ENCODE peak calls at places on chromosomes 1 and 21, in eight cellular contexts. B, M, K, I, A, J, C and P are unnamed samples.

GRCh38 chr1:199307865-199308264 is 669.0 kb downstream of the PTPRC start:
- DNase-seq in B (no peak), M (no peak), K (no peak), I (no peak), A (no peak), J (no peak), C (no peak), P (no peak)

GRCh38 chr1:93313026-93313425 is 32.7 kb upstream of the DR1 start:
- DNase-seq in B (peak), M (no peak), K (no peak), I (no peak), A (no peak), J (no peak), C (no peak), P (no peak)

GRCh38 chr1:111164151-111164550 is 24.1 kb downstream of the CEPT1 start:
- DNase-seq in B (no peak), M (no peak), K (no peak), I (no peak), A (no peak), J (no peak), C (no peak), P (no peak)

GRCh38 chr1:208238710-208239517 is 5.3 kb downstream of the PLXNA2 start:
- DNase-seq in B (no peak), M (no peak), K (no peak), I (no peak), A (peak), J (peak), C (peak), P (no peak)

GRCh38 chr1:111576547-111576946 is 43.0 kb upstream of the RAP1A start:
- DNase-seq in B (no peak), M (no peak), K (no peak), I (no peak), A (no peak), J (peak), C (no peak), P (no peak)

GRCh38 chr1:172477741-172478140 is 33.9 kb upstream of the PIGC start:
- DNase-seq in B (no peak), M (no peak), K (no peak), I (no peak), A (no peak), J (no peak), C (no peak), P (no peak)

GRCh38 chr1:62210960-62211359 is 16.3 kb downstream of the L1TD1 start:
- DNase-seq in B (no peak), M (no peak), K (no peak), I (no peak), A (no peak), J (no peak), C (no peak), P (no peak)

GRCh38 chr1:39569034-39569433 is 7.6 kb downstream of the PABPC4 start:
- DNase-seq in B (no peak), M (no peak), K (no peak), I (no peak), A (no peak), J (no peak), C (no peak), P (no peak)

GRCh38 chr1:185735667-185736105 is 1.5 kb downstream of the HMCN1 start:
- DNase-seq in B (no peak), M (no peak), K (no peak), I (no peak), A (no peak), J (no peak), C (peak), P (no peak)

GRCh38 chr1:223297800-223298199 is 66.2 kb downstream of the SUSD4 start:
- DNase-seq in B (no peak), M (no peak), K (no peak), I (no peak), A (no peak), J (no peak), C (no peak), P (no peak)

GRCh38 chr1:169931795-169932195 is 38.1 kb upstream of the SCYL3 start:
- DNase-seq in B (no peak), M (no peak), K (no peak), I (no peak), A (peak), J (no peak), C (peak), P (peak)

GRCh38 chr1:206479164-206480125 is 9.2 kb downstream of the IKBKE start:
- DNase-seq in B (peak), M (peak), K (no peak), I (peak), A (peak), J (peak), C (peak), P (peak)

GRCh38 chr1:19645544-19646252 is 1.6 kb downstream of the NBL1 start:
- DNase-seq in B (no peak), M (no peak), K (no peak), I (no peak), A (no peak), J (no peak), C (peak), P (no peak)

GRCh38 chr1:67166196-67166595 is at the start of gene IL23R:
- DNase-seq in B (no peak), M (no peak), K (no peak), I (no peak), A (no peak), J (no peak), C (no peak), P (no peak)

GRCh38 chr21:45126085-45126687 is 51.8 kb downstream of the ADARB1 start:
- DNase-seq in B (no peak), M (no peak), K (no peak), I (no peak), A (no peak), J (no peak), C (no peak), P (no peak)

GRCh38 chr21:45830720-45831366 is 150.7 kb upstream of the COL6A1 start:
- DNase-seq in B (no peak), M (no peak), K (no peak), I (no peak), A (no peak), J (no peak), C (no peak), P (no peak)

GRCh38 chr1:215636258-215636965 is 69.3 kb downstream of the KCTD3 start:
- DNase-seq in B (no peak), M (peak), K (no peak), I (no peak), A (peak), J (peak), C (peak), P (peak)

DNA sequence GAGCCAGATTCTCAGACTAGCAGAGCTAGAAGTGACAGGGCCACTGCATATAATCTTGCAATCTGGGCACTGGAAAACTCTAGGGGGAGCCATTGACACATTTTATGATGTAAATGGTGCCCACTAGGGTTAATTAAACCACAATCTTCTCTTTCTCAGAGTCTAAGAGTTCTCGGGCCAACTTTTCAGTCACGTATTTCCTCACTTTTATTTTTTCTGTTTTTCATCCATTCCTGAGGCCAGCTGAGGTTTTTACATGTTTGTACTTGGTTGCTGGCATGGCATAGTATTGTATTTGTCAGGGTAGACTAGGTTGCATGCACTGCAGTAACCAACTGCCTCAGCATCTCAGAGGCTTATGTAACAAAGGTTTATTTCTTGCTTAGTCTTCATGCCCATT is 138.2 kb downstream of the ZNF326 start:
- DNase-seq in B (no peak), M (no peak), K (peak), I (peak), A (peak), J (no peak), C (peak), P (no peak)
- TF ChIP-seq CTCF in B (no peak), M (peak), K (peak), I (peak), A (peak), J (peak), C (peak), P (peak)

GRCh38 chr1:151993734-151994496 is at the start of gene S100A10:
- DNase-seq in B (peak), M (no peak), K (no peak), I (peak), A (peak), J (peak), C (peak), P (peak)

GRCh38 chr1:151990856-151991198 is 2.8 kb downstream of the S100A10 start:
- DNase-seq in B (peak), M (no peak), K (no peak), I (no peak), A (peak), J (peak), C (peak), P (no peak)

GRCh38 chr1:151991663-151992344 is 1.9 kb downstream of the S100A10 start:
- DNase-seq in B (no peak), M (no peak), K (no peak), I (no peak), A (no peak), J (no peak), C (peak), P (no peak)

GRCh38 chr1:151993084-151993733 is 450 bp downstream of the S100A10 start:
- DNase-seq in B (no peak), M (no peak), K (no peak), I (no peak), A (peak), J (no peak), C (peak), P (no peak)

DNA sequence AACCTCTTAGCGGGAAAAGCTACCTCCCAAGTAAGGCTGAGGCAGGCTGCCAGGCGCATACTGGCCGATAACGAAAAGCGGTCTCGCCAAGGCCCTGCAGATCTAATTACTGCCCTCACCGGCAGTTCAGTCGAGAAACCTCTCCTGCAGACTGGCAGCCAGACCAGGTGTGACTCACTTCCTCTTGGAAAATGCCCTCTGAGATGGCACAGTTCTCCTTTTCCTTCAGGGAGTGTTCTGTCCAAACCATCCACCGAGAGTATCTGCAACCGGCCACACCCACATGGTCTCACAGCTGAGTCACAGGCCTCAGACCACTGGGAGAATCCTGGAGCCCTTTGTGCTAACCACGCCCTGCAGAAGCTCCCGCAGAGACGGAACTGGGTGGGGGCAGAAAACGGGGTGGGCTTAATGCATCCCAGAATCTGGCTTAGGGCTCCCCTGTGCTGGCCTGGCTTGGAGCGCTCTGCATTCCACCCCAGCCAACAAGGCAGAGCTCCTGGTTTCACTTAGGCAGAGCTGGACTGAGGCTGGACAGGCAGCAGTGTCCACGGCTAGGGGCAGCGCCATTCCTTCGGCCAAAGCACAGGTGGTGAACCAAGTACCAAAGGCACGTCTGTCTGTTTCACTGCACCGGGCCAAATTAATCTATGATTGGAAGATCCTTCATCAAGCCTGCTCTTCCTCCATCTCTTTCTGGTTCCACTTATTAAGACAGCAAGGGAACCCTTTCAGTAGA is 1.1 kb downstream of the S100A10 start:
- DNase-seq in B (peak), M (peak), K (peak), I (no peak), A (peak), J (peak), C (peak), P (peak)
- TF ChIP-seq CTCF in B (no peak), M (no peak), K (no peak), I (no peak), A (no peak), J (no peak), C (no peak), P (no peak)

GRCh38 chr1:29716306-29716705 is 480.0 kb downstream of the PTPRU start:
- DNase-seq in B (no peak), M (no peak), K (no peak), I (no peak), A (no peak), J (no peak), C (no peak), P (no peak)

GRCh38 chr1:29711582-29712274 is 475.4 kb downstream of the PTPRU start:
- DNase-seq in B (no peak), M (no peak), K (no peak), I (no peak), A (peak), J (no peak), C (peak), P (no peak)

GRCh38 chr1:29712275-29712633 is 475.9 kb downstream of the PTPRU start:
- DNase-seq in B (no peak), M (no peak), K (no peak), I (no peak), A (no peak), J (no peak), C (no peak), P (no peak)

GRCh38 chr1:29712801-29713200 is 476.5 kb downstream of the PTPRU start:
- DNase-seq in B (no peak), M (no peak), K (no peak), I (no peak), A (no peak), J (no peak), C (no peak), P (no peak)

DNA sequence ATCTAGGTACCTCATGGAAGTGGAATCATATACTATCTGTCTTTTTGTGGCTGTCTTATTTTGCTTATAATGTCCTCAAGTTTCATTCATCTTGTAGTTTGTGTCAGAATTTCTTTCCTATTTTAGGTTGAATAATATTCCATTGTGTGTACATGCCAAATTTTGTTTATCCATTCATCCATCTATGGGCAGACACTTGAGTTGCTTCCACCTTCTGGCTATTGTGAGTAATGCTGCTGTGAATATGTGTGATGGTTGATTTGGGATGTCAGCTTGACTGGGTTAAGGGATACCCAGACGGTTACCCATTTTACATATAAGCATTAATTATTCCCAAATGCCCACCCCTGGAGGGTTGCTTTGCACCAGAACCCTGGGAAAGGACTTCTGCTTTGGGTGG is 477.5 kb downstream of the PTPRU start:
- DNase-seq in B (no peak), M (no peak), K (no peak), I (no peak), A (no peak), J (no peak), C (peak), P (no peak)
- TF ChIP-seq CTCF in B (no peak), M (peak), K (peak), I (no peak), A (peak), J (no peak), C (peak), P (peak)

DNA sequence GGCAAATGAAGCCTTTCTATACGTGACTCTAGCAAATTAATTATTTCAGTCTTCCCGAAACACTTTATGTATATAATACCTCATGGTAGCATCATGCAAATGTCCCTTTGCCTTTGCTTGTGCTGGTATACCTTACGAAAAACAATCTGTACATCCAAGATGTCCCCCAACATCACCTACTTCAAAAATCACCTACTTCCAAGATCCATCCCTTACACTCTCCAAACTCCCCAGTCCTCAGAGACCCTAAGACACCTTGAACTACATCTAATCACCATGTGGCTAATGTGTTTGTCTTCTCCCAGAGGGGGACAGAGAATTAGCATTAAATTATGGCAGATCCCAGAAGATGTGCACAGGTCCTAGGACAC is 46.5 kb upstream of the CRNN start:
- DNase-seq in B (no peak), M (no peak), K (no peak), I (no peak), A (no peak), J (no peak), C (no peak), P (no peak)
- TF ChIP-seq CTCF in B (no peak), M (no peak), K (no peak), I (no peak), A (peak), J (no peak), C (no peak), P (no peak)

DNA sequence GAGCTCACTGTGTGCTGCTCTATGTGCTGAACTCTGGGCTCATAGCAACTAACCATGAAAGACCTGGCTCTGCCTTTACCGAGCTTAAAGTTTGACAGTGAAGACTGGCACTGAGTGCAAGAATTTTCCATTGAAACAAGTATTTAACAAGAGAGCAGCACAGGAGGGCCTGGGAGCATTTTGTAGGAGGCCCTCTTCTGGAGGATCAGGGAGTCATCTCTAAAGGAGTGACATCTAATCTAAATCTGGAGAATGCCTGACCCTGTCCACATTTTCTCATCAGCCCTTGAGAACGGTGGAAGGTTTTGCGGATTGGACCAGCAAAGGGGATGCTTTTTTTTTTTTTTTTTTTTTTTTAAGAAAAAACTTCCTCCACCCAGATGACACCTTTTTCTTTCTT is 150.8 kb downstream of the ROR1 start:
- DNase-seq in B (no peak), M (no peak), K (no peak), I (no peak), A (no peak), J (no peak), C (no peak), P (no peak)
- TF ChIP-seq CTCF in B (no peak), M (no peak), K (no peak), I (no peak), A (peak), J (no peak), C (no peak), P (peak)